ENCODE peak calls at places on chromosomes 4 and X, in eight cellular contexts. N is heart right ventricle; W is activated naive CD4-positive, alpha-beta T cell treated with anti-CD3 and anti-CD28 coated beads for 36 hours; Z is kidney tubule cell; U is HEK293T; F is T follicular helper cell; S is adipocyte; A is activated CD8-positive, alpha-beta memory T cell treated with anti-CD3 and anti-CD28 coated beads, Interleukin-2, amount 50 U/mL, for 4 hours. J is an unnamed sample.

GRCh38 chr4:103046416-103047290 is 27.1 kb upstream of the SLC9B1 start:
- DNase-seq in Z (peak; percentile 57), W (peak; percentile 42), S (peak; percentile 54), U (peak; percentile 61), A (peak; percentile 25), N (no peak), F (peak; percentile 13), J (peak; percentile 14)

GRCh38 chr4:83370640-83370906 is 35.9 kb upstream of the HPSE start:
- DNase-seq in S (no peak), F (no peak), U (no peak), A (no peak), W (no peak), Z (peak; percentile 83), N (no peak), J (no peak)

GRCh38 chr4:86453044-86453501 is 93.2 kb upstream of the MAPK10 start:
- DNase-seq in W (no peak), Z (peak; percentile 23), N (peak; percentile 19), S (peak; percentile 50), U (no peak), F (no peak), A (no peak), J (peak; percentile 6)

GRCh38 chr4:184148871-184149637 is 68.6 kb downstream of the ENPP6 start:
- DNase-seq in A (no peak), W (no peak), U (no peak), N (no peak), Z (no peak), S (no peak), F (no peak), J (no peak)

GRCh38 chrX:70592091-70592490 is 147.5 kb downstream of the DLG3 start:
- DNase-seq in F (no peak), W (peak; percentile 63), U (no peak), S (peak; percentile 75), A (no peak), N (no peak), Z (peak; percentile 68), J (no peak)

GRCh38 chrX:152903589-152903988 is 5.7 kb downstream of the ZNF185 start:
- DNase-seq in U (no peak), Z (no peak), S (no peak), W (no peak), A (no peak), F (no peak), N (no peak), J (no peak)

GRCh38 chr4:184097240-184097619 is 120.4 kb downstream of the ENPP6 start:
- DNase-seq in Z (peak; percentile 31), S (no peak), W (peak; percentile 50), A (no peak), U (no peak), F (no peak), N (peak; percentile 73), J (no peak)

GRCh38 chr4:188147176-188147575 is 7.9 kb downstream of the TRIML1 start:
- DNase-seq in W (no peak), Z (no peak), A (no peak), F (no peak), S (no peak), U (no peak), N (no peak), J (no peak)

GRCh38 chr4:139655116-139655515 is 10.5 kb upstream of the MGST2 start:
- DNase-seq in S (peak; percentile 63), Z (peak; percentile 33), A (no peak), F (no peak), W (peak; percentile 44), N (no peak), U (no peak), J (no peak)

GRCh38 chr4:5128569-5128968 is 77.3 kb downstream of the STK32B start:
- DNase-seq in U (no peak), W (no peak), A (no peak), Z (peak; percentile 10), N (no peak), F (no peak), S (no peak), J (no peak)

GRCh38 chr4:143357161-143357845 is 20.6 kb downstream of the GAB1 start:
- DNase-seq in U (no peak), A (no peak), N (no peak), W (no peak), F (no peak), S (no peak), Z (peak; percentile 84), J (no peak)

GRCh38 chr4:64682481-64682880 is 273.2 kb upstream of the TECRL start:
- DNase-seq in F (no peak), A (no peak), S (no peak), Z (no peak), N (no peak), W (no peak), U (no peak), J (no peak)

GRCh38 chr4:3302164-3302785 is 9.5 kb downstream of the RGS12 start:
- DNase-seq in F (peak; percentile 77), S (no peak), W (peak; percentile 81), U (no peak), A (peak; percentile 77), N (no peak), Z (no peak), J (no peak)

GRCh38 chrX:131058136-131058868 is at the start of gene ARHGAP36:
- DNase-seq in U (peak; percentile 56), W (peak; percentile 6), S (no peak), F (no peak), A (no peak), N (no peak), Z (no peak), J (no peak)

GRCh38 chr4:10160280-10160856 is 43.8 kb upstream of the WDR1 start:
- DNase-seq in U (no peak), S (no peak), A (no peak), Z (no peak), W (peak; percentile 22), F (no peak), N (no peak), J (no peak)

GRCh38 chrX:43239356-43239755 is 416.7 kb upstream of the MAOA start:
- DNase-seq in S (no peak), F (no peak), Z (no peak), N (no peak), A (no peak), U (no peak), W (no peak), J (no peak)

GRCh38 chrX:150446151-150446550 is 83.0 kb downstream of the MAMLD1 start:
- DNase-seq in N (no peak), F (no peak), W (no peak), U (no peak), Z (no peak), A (no peak), S (no peak), J (no peak)

GRCh38 chr4:6852582-6852981 is 57.0 kb upstream of the TBC1D14 start:
- DNase-seq in S (no peak), N (no peak), U (no peak), Z (peak; percentile 22), W (no peak), F (no peak), A (no peak), J (no peak)

GRCh38 chrX:38277136-38277535 is 50.2 kb downstream of the RPGR start:
- DNase-seq in S (no peak), N (no peak), F (no peak), W (no peak), Z (no peak), A (no peak), U (no peak), J (no peak)

GRCh38 chrX:19678941-19679340 is 163.6 kb upstream of the MAP3K15 start:
- DNase-seq in F (no peak), Z (peak; percentile 43), A (no peak), U (no peak), W (peak; percentile 28), N (no peak), S (no peak), J (no peak)

GRCh38 chr4:147513051-147513450 is 32.2 kb downstream of the EDNRA start:
- DNase-seq in N (no peak), W (no peak), F (no peak), S (no peak), Z (no peak), U (no peak), A (no peak), J (no peak)

GRCh38 chr4:11471613-11472012 is 42.9 kb upstream of the HS3ST1 start:
- DNase-seq in S (no peak), F (peak; percentile 24), N (no peak), W (peak; percentile 73), A (peak; percentile 27), Z (peak; percentile 20), U (no peak), J (no peak)

GRCh38 chr4:86706923-86707597 is 112.9 kb downstream of the PTPN13 start:
- DNase-seq in S (peak; percentile 38), A (no peak), N (no peak), W (no peak), U (no peak), Z (no peak), F (no peak), J (no peak)

GRCh38 chrX:112997991-112998390 is 157.4 kb upstream of the AMOT start:
- DNase-seq in Z (no peak), W (no peak), U (no peak), F (no peak), A (no peak), S (no peak), N (no peak), J (no peak)

GRCh38 chr4:99024481-99025275 is 29.2 kb downstream of the METAP1 start:
- DNase-seq in W (no peak), S (no peak), A (no peak), N (no peak), F (no peak), Z (peak; percentile 45), U (no peak), J (no peak)

J was measured in pancreas.